ENCODE peak calls at places on chromosomes 7 and 10, in four cellular contexts. J is fibroblast of the conjunctiva, D is hypothalamus, L is endothelial cell. Y is an unnamed sample.

GRCh38 chr10:74738985-74739567 is 87.3 kb upstream of the KAT6B start:
- DNase-seq in L (peak), D (no peak), J (no peak), Y (no peak)

GRCh38 chr10:113304726-113305125 is 248.1 kb upstream of the HABP2 start:
- DNase-seq in L (no peak), J (no peak), D (no peak), Y (no peak)

GRCh38 chr10:120979435-120980315 is 128.5 kb downstream of the WDR11 start:
- DNase-seq in J (no peak), L (peak), D (no peak), Y (peak)

GRCh38 chr7:155846936-155847335 is 34.7 kb upstream of the SHH start:
- DNase-seq in D (no peak), L (no peak), J (no peak), Y (no peak)

GRCh38 chr7:22732556-22733126 is 5.6 kb downstream of the IL6 start:
- DNase-seq in J (no peak), L (no peak), D (no peak), Y (no peak)

GRCh38 chr10:126062132-126063032 is 166.0 kb downstream of the FANK1 start:
- DNase-seq in L (no peak), J (peak), D (peak), Y (peak)

GRCh38 chr10:123100030-123100762 is 35.6 kb upstream of the HMX3 start:
- DNase-seq in J (no peak), D (no peak), L (no peak), Y (no peak)

GRCh38 chr10:92678196-92678595 is 11.6 kb upstream of the HHEX start:
- DNase-seq in D (no peak), J (no peak), L (no peak), Y (no peak)

GRCh38 chr7:64887756-64888508 is 15.1 kb upstream of the ZNF273 start:
- DNase-seq in L (peak), J (no peak), D (no peak), Y (peak)

GRCh38 chr10:58152698-58153263 is 114.9 kb downstream of the IPMK start:
- DNase-seq in L (peak), J (peak), D (peak), Y (peak)

GRCh38 chr7:38561166-38561565 is 70.0 kb downstream of the AMPH start:
- DNase-seq in D (no peak), J (no peak), L (no peak), Y (peak)

GRCh38 chr10:26292058-26292457 is 75.5 kb downstream of the GAD2 start:
- DNase-seq in L (no peak), J (no peak), D (no peak), Y (no peak)

GRCh38 chr10:131587976-131588680 is 276.6 kb upstream of the TCERG1L start:
- DNase-seq in J (no peak), D (no peak), L (no peak), Y (no peak)

GRCh38 chr10:34967411-34967880 is 122.7 kb downstream of the CUL2 start:
- DNase-seq in L (no peak), D (no peak), J (peak), Y (peak)

GRCh38 chr10:63628526-63629362 is 107.5 kb downstream of the REEP3 start:
- DNase-seq in J (no peak), L (peak), D (no peak), Y (peak)

GRCh38 chr10:78267598-78267997 is 233.9 kb downstream of the RPS24 start:
- DNase-seq in D (no peak), J (no peak), L (no peak), Y (peak)